ENCODE peak calls at places on chromosomes 6 and 20, in nine cellular contexts. W, V, E, Q, L, I, T, H and P are unnamed samples.
A peak's percentile ranks its signal among the peaks of the same experiment; 100 is the strongest.

GRCh38 chr6:147530132-147531060 is 21.9 kb downstream of the SAMD5 start:
- DNase-seq in E (no peak), V (no peak), I (no peak), Q (no peak), L (no peak), H (no peak), W (no peak), T (no peak), P (no peak)

GRCh38 chr20:25273046-25273445 is 25.2 kb downstream of the PYGB start:
- DNase-seq in H (no peak), V (no peak), E (no peak), W (no peak), Q (peak; percentile 14), T (no peak), I (no peak), L (no peak), P (no peak)

GRCh38 chr6:38375341-38375740 is 264.4 kb downstream of the BTBD9 start:
- DNase-seq in H (no peak), L (no peak), I (no peak), V (no peak), T (no peak), W (no peak), E (no peak), Q (no peak), P (no peak)

GRCh38 chr20:58054744-58055373 is 173.6 kb downstream of the ANKRD60 start:
- DNase-seq in Q (no peak), I (no peak), E (no peak), L (no peak), V (no peak), T (no peak), W (no peak), H (no peak), P (no peak)

GRCh38 chr20:35462351-35462750 is 7.0 kb downstream of the CEP250 start:
- DNase-seq in W (no peak), E (no peak), I (no peak), H (no peak), T (no peak), Q (no peak), V (no peak), L (no peak), P (no peak)

GRCh38 chr6:163118941-163119340 is 295.6 kb upstream of the QKI start:
- DNase-seq in T (no peak), W (no peak), H (no peak), Q (no peak), E (no peak), I (no peak), V (no peak), L (no peak), P (no peak)

GRCh38 chr6:48994811-48995210 is 468.2 kb downstream of the MMUT start:
- DNase-seq in H (no peak), I (no peak), T (no peak), V (no peak), E (peak; percentile 27), Q (no peak), W (no peak), L (no peak), P (no peak)

GRCh38 chr20:32908334-32909292 is 49.9 kb downstream of the EFCAB8 start:
- DNase-seq in T (no peak), Q (peak; percentile 38), W (no peak), E (no peak), L (no peak), H (no peak), I (no peak), V (no peak), P (no peak)

GRCh38 chr6:15754706-15755079 is 91.9 kb upstream of the DTNBP1 start:
- DNase-seq in L (no peak), H (no peak), E (no peak), W (no peak), Q (no peak), T (no peak), I (no peak), V (no peak), P (no peak)

GRCh38 chr6:163823577-163823976 is 409.1 kb downstream of the QKI start:
- DNase-seq in H (no peak), W (no peak), L (no peak), T (no peak), Q (no peak), V (no peak), E (no peak), I (no peak), P (no peak)

GRCh38 chr6:48567016-48567415 is 456.0 kb upstream of the PTCHD4 start:
- DNase-seq in Q (no peak), H (no peak), T (peak; percentile 22), E (no peak), W (peak; percentile 28), L (peak; percentile 4), I (no peak), V (peak; percentile 3), P (no peak)

GRCh38 chr20:61370841-61371303 is 118.8 kb downstream of the CDH4 start:
- DNase-seq in V (no peak), W (no peak), Q (no peak), H (no peak), E (no peak), L (no peak), I (no peak), T (no peak), P (no peak)

DNA sequence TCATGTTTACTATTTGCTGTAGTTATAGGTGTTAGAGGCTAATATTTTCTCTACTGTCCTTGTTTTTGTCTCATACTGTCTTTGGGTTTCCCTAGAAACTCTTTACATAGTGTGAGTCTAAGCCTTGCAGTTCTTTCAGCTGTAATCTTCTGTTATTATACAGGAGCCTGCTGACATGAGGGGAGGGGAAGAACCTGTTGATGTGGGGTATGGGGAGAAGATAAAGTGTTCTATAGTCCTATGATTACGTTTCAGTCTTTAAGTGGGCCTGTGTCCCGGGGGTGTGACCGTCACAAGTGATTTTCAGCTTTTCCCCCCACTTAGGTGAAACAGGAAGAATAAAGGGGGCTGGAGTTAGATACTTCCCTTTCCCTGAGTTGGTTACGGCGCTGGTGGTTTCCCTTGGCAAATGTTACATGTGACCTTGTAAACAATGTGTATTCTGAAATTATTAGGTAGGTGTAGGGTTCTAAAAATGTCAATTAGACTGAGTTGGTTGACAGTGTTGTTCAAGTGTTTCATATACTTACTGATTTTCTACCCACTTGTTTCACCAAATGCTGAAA is 41.3 kb downstream of the REV3L start:
- DNase-seq in V (no peak), L (no peak), Q (peak; percentile 47), H (no peak), T (no peak), E (no peak), I (no peak), W (no peak), P (no peak)
- H3K4me3 ChIP-seq in V (no peak overlapping the region), L (no peak overlapping the region), Q (no peak overlapping the region), H (no peak overlapping the region), T (no peak overlapping the region), E (no peak overlapping the region), I (no peak overlapping the region), W (no peak overlapping the region), P (no peak overlapping the region)

GRCh38 chr6:136103763-136104311 is 146.3 kb downstream of the MTFR2 start:
- DNase-seq in Q (no peak), H (peak; percentile 39), W (peak; percentile 40), L (no peak), E (no peak), V (peak; percentile 21), I (peak; percentile 97), T (peak; percentile 71), P (no peak)

GRCh38 chr6:136108591-136108990 is 141.5 kb downstream of the MTFR2 start:
- DNase-seq in V (no peak), W (peak; percentile 38), Q (no peak), E (no peak), T (peak; percentile 27), L (no peak), H (no peak), I (no peak), P (no peak)

GRCh38 chr6:136103101-136103688 is 146.9 kb downstream of the MTFR2 start:
- DNase-seq in H (peak; percentile 81), W (peak; percentile 54), T (peak; percentile 77), Q (no peak), V (peak; percentile 12), I (peak; percentile 40), L (no peak), E (no peak), P (no peak)

DNA sequence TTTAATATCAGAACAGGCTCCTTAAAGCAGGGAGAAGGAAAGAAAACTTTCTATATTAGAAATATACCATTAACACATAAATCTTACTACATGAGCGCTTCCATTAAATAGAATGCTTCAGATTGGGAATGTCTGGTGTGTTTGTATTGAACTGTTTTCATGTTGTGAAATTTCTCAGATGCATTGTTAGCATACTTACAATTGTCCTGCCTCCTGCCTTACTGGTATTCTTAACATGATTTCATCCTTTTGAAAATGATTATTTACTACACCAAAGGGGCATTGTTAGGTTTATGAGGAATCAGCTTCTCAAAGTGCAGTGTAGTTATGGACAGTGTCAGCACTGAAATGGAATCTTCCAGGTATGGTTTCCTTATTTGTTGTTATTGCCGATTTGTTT is 145.6 kb downstream of the MTFR2 start:
- DNase-seq in E (no peak), T (peak; percentile 62), V (no peak), I (no peak), Q (no peak), L (no peak), H (no peak), W (peak; percentile 54), P (no peak)
- H3K4me3 ChIP-seq in E (no peak overlapping the region), T (no peak overlapping the region), V (no peak overlapping the region), I (no peak overlapping the region), Q (no peak overlapping the region), L (no peak overlapping the region), H (no peak overlapping the region), W (no peak overlapping the region), P (no peak overlapping the region)

DNA sequence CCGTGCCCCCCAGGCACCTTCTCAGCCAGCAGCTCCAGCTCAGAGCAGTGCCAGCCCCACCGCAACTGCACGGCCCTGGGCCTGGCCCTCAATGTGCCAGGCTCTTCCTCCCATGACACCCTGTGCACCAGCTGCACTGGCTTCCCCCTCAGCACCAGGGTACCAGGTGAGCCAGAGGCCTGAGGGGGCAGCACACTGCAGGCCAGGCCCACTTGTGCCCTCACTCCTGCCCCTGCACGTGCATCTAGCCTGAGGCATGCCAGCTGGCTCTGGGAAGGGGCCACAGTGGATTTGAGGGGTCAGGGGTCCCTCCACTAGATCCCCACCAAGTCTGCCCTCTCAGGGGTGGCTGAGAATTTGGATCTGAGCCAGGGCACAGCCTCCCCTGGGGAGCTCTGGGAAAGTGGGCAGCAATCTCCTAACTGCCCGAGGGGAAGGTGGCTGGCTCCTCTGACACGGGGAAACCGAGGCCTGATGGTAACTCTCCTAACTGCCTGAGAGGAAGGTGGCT is 960 bp downstream of the TNFRSF6B start:
- DNase-seq in L (no peak), H (no peak), E (no peak), W (no peak), I (no peak), V (no peak), Q (peak; percentile 27), T (no peak), P (no peak)
- H3K4me3 ChIP-seq in L (peak overlapping the region; percentile 42), H (no peak overlapping the region), E (peak overlapping the region; percentile 58), W (peak overlapping the region; percentile 46), I (no peak overlapping the region), V (peak overlapping the region; percentile 39), Q (peak overlapping the region; percentile 40), T (peak overlapping the region; percentile 43), P (peak overlapping the region; percentile 26)

DNA sequence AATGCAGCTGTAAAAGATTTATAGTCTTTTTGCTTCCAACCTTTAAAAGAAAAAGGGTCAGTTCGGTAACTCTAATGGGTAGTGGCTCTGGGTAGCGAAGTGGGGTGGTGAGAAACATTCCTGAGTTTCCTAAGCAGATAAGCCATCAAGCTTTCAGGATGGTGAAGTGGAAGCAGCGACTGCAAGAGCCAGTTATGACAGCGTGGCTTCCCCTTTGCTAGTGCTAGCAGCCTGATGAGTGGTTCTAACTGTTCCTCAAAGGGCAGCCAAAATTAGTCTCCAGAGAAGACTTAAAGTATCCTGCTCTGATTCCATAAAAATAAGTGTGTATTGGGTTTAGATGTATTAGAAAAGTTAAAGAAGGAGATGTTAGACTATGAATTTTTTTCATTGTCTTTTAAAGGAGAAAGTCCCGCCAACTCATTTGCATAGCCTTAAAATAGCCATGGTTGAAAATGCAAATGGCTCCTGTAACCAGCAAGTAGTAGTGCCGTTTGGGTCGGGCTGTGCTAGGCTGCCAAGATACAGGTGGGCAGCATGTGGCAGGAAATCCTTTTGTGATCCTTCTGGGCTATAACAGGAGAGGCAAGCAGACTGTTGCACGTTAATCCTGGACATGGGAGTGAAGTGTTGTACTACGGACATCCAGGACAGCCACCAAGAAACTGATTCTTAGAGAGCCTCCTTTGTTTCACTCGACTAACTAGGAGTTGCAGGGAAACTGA is 18.0 kb downstream of the ELOVL2 start:
- DNase-seq in H (no peak), I (peak; percentile 57), Q (no peak), V (no peak), W (no peak), T (no peak), L (no peak), E (no peak), P (no peak)
- H3K4me3 ChIP-seq in H (no peak overlapping the region), I (peak overlapping the region; percentile 10), Q (no peak overlapping the region), V (no peak overlapping the region), W (no peak overlapping the region), T (no peak overlapping the region), L (no peak overlapping the region), E (no peak overlapping the region), P (no peak overlapping the region)